ENCODE peak calls at places on chromosomes 7 and 10, in seven cellular contexts. One of them, this sample, is unnamed. For H3K4me1, the result is how much of the 10 kb centered on the place peaks cover.

GRCh38 chr10:113261130-113261529 is 291.7 kb upstream of the HABP2 start:
- DNase-seq in heart left ventricle: no peak
- DNase-seq in IMR-90: no peak
- DNase-seq in vagina: no peak
- DNase-seq in stomach: no peak
- DNase-seq in ovary: no peak
- DNase-seq in adrenal gland: no peak
- DNase-seq in this sample: no peak

GRCh38 chr10:114397651-114398145 is 6.6 kb downstream of the AFAP1L2 start:
- DNase-seq in heart left ventricle: no peak
- DNase-seq in IMR-90: no peak
- DNase-seq in vagina: no peak
- DNase-seq in stomach: no peak
- DNase-seq in ovary: no peak
- DNase-seq in adrenal gland: no peak
- DNase-seq in this sample: no peak

GRCh38 chr10:89389254-89389653 is 3.2 kb upstream of the IFIT1 start:
- DNase-seq in heart left ventricle: no peak
- DNase-seq in IMR-90: peak
- DNase-seq in vagina: no peak
- DNase-seq in stomach: no peak
- DNase-seq in ovary: no peak
- DNase-seq in adrenal gland: no peak
- DNase-seq in this sample: no peak

GRCh38 chr7:124700655-124701054 is 64.9 kb downstream of the GPR37 start:
- DNase-seq in heart left ventricle: no peak
- DNase-seq in IMR-90: peak
- DNase-seq in vagina: no peak
- DNase-seq in stomach: no peak
- DNase-seq in ovary: no peak
- DNase-seq in adrenal gland: no peak
- DNase-seq in this sample: no peak

GRCh38 chr7:307970-308369 is 18.0 kb downstream of the FOXL3 start:
- DNase-seq in heart left ventricle: no peak
- DNase-seq in IMR-90: no peak
- DNase-seq in vagina: no peak
- DNase-seq in stomach: no peak
- DNase-seq in ovary: no peak
- DNase-seq in adrenal gland: no peak
- DNase-seq in this sample: no peak

GRCh38 chr10:89342219-89342966 is 14.6 kb downstream of the IFIT3 start:
- DNase-seq in heart left ventricle: peak
- DNase-seq in IMR-90: peak
- DNase-seq in vagina: no peak
- DNase-seq in stomach: no peak
- DNase-seq in ovary: peak
- DNase-seq in adrenal gland: peak
- DNase-seq in this sample: peak

GRCh38 chr10:5764422-5765297 is 48.6 kb downstream of the GDI2 start:
- DNase-seq in heart left ventricle: no peak
- DNase-seq in IMR-90: no peak
- DNase-seq in vagina: no peak
- DNase-seq in stomach: no peak
- DNase-seq in ovary: no peak
- DNase-seq in adrenal gland: no peak
- DNase-seq in this sample: no peak

GRCh38 chr7:157645539-157645938 is 308.7 kb downstream of the DNAJB6 start:
- DNase-seq in heart left ventricle: no peak
- DNase-seq in IMR-90: no peak
- DNase-seq in vagina: no peak
- DNase-seq in stomach: no peak
- DNase-seq in ovary: no peak
- DNase-seq in adrenal gland: no peak
- DNase-seq in this sample: no peak

GRCh38 chr10:73076361-73077183 is 20.1 kb downstream of the P4HA1 start:
- DNase-seq in heart left ventricle: peak
- DNase-seq in IMR-90: peak
- DNase-seq in vagina: no peak
- DNase-seq in stomach: peak
- DNase-seq in ovary: peak
- DNase-seq in adrenal gland: peak
- DNase-seq in this sample: peak

GRCh38 chr7:41103331-41103730 is 599.6 kb downstream of the INHBA start:
- DNase-seq in heart left ventricle: no peak
- DNase-seq in IMR-90: peak
- DNase-seq in vagina: no peak
- DNase-seq in stomach: no peak
- DNase-seq in ovary: no peak
- DNase-seq in adrenal gland: no peak
- DNase-seq in this sample: no peak

GRCh38 chr7:127653396-127653795 is 1.4 kb downstream of the SND1 start:
- DNase-seq in heart left ventricle: no peak
- DNase-seq in IMR-90: no peak
- DNase-seq in vagina: no peak
- DNase-seq in stomach: no peak
- DNase-seq in ovary: no peak
- DNase-seq in adrenal gland: no peak
- DNase-seq in this sample: no peak

GRCh38 chr7:6155596-6155995 is 116.8 kb downstream of the CYTH3 start:
- DNase-seq in heart left ventricle: no peak
- DNase-seq in IMR-90: no peak
- DNase-seq in vagina: no peak
- DNase-seq in stomach: no peak
- DNase-seq in ovary: no peak
- DNase-seq in adrenal gland: peak
- DNase-seq in this sample: no peak

GRCh38 chr10:43944742-43945730 is 296.4 kb upstream of the ZNF32 start:
- DNase-seq in heart left ventricle: peak
- DNase-seq in IMR-90: no peak
- DNase-seq in vagina: peak
- DNase-seq in stomach: peak
- DNase-seq in ovary: no peak
- DNase-seq in adrenal gland: no peak
- DNase-seq in this sample: peak

GRCh38 chr10:74825371-74826141 is 844 bp upstream of the KAT6B start:
- DNase-seq in heart left ventricle: no peak
- DNase-seq in IMR-90: no peak
- DNase-seq in vagina: peak
- DNase-seq in stomach: peak
- DNase-seq in ovary: no peak
- DNase-seq in adrenal gland: peak
- DNase-seq in this sample: no peak

GRCh38 chr10:12202230-12202629 is 6.2 kb downstream of the CDC123 start:
- DNase-seq in heart left ventricle: no peak
- DNase-seq in IMR-90: no peak
- DNase-seq in vagina: no peak
- DNase-seq in stomach: no peak
- DNase-seq in ovary: no peak
- DNase-seq in adrenal gland: no peak
- DNase-seq in this sample: no peak

GRCh38 chr10:88592425-88592824 is 5.9 kb downstream of the LIPJ start:
- DNase-seq in heart left ventricle: no peak
- DNase-seq in IMR-90: no peak
- DNase-seq in vagina: no peak
- DNase-seq in stomach: no peak
- DNase-seq in ovary: no peak
- DNase-seq in adrenal gland: no peak
- DNase-seq in this sample: no peak

GRCh38 chr10:25631471-25631870 is 302.6 kb upstream of the MYO3A start:
- DNase-seq in heart left ventricle: no peak
- DNase-seq in IMR-90: no peak
- DNase-seq in vagina: no peak
- DNase-seq in stomach: no peak
- DNase-seq in ovary: no peak
- DNase-seq in adrenal gland: no peak
- DNase-seq in this sample: no peak

GRCh38 chr10:73117976-73118743 is 7.9 kb downstream of the NUDT13 start:
- DNase-seq in heart left ventricle: no peak
- DNase-seq in IMR-90: peak
- DNase-seq in vagina: no peak
- DNase-seq in stomach: no peak
- DNase-seq in ovary: no peak
- DNase-seq in adrenal gland: no peak
- DNase-seq in this sample: peak

GRCh38 chr7:74275401-74275881 is 13.8 kb upstream of the CLIP2 start:
- DNase-seq in heart left ventricle: no peak
- DNase-seq in IMR-90: no peak
- DNase-seq in vagina: no peak
- DNase-seq in stomach: no peak
- DNase-seq in ovary: no peak
- DNase-seq in adrenal gland: no peak
- DNase-seq in this sample: no peak

GRCh38 chr7:155007947-155008346 is 5.0 kb upstream of the PAXIP1 start:
- DNase-seq in heart left ventricle: no peak
- DNase-seq in IMR-90: no peak
- DNase-seq in vagina: no peak
- DNase-seq in stomach: no peak
- DNase-seq in ovary: no peak
- DNase-seq in adrenal gland: no peak
- DNase-seq in this sample: no peak

GRCh38 chr7:101121996-101122932 is 4.6 kb upstream of the SERPINE1 start:
- DNase-seq in heart left ventricle: peak
- DNase-seq in IMR-90: peak
- DNase-seq in vagina: no peak
- DNase-seq in stomach: peak
- DNase-seq in ovary: peak
- DNase-seq in adrenal gland: peak
- DNase-seq in this sample: peak

GRCh38 chr7:101118856-101119255 is 8.0 kb upstream of the SERPINE1 start:
- DNase-seq in heart left ventricle: no peak
- DNase-seq in IMR-90: no peak
- DNase-seq in vagina: no peak
- DNase-seq in stomach: no peak
- DNase-seq in ovary: no peak
- DNase-seq in adrenal gland: no peak
- DNase-seq in this sample: no peak

GRCh38 chr7:101120315-101120714 is 6.6 kb upstream of the SERPINE1 start:
- DNase-seq in heart left ventricle: no peak
- DNase-seq in IMR-90: no peak
- DNase-seq in vagina: no peak
- DNase-seq in stomach: no peak
- DNase-seq in ovary: no peak
- DNase-seq in adrenal gland: no peak
- DNase-seq in this sample: no peak

GRCh38 chr7:101116898-101117297 is 10.0 kb upstream of the SERPINE1 start:
- DNase-seq in heart left ventricle: no peak
- DNase-seq in IMR-90: no peak
- DNase-seq in vagina: no peak
- DNase-seq in stomach: no peak
- DNase-seq in ovary: no peak
- DNase-seq in adrenal gland: no peak
- DNase-seq in this sample: no peak

GRCh38 chr7:101119876-101120275 is 7.0 kb upstream of the SERPINE1 start:
- DNase-seq in heart left ventricle: no peak
- DNase-seq in IMR-90: no peak
- DNase-seq in vagina: no peak
- DNase-seq in stomach: no peak
- DNase-seq in ovary: no peak
- DNase-seq in adrenal gland: no peak
- DNase-seq in this sample: no peak
- H3K27ac ChIP-seq in heart left ventricle: no peak
- H3K27ac ChIP-seq in IMR-90: peak
- H3K27ac ChIP-seq in vagina: peak
- H3K27ac ChIP-seq in stomach: no peak
- H3K27ac ChIP-seq in ovary: no peak
- H3K27ac ChIP-seq in adrenal gland: no peak
- H3K27ac ChIP-seq in this sample: no peak

GRCh38 chr10:98169379-98169778 is 34.9 kb downstream of the R3HCC1L start:
- DNase-seq in heart left ventricle: no peak
- DNase-seq in IMR-90: no peak
- DNase-seq in vagina: no peak
- DNase-seq in stomach: no peak
- DNase-seq in ovary: no peak
- DNase-seq in adrenal gland: no peak
- DNase-seq in this sample: no peak
- H3K4me1 ChIP-seq in heart left ventricle: under half
- H3K4me1 ChIP-seq in IMR-90: under half
- H3K4me1 ChIP-seq in vagina: under half
- H3K4me1 ChIP-seq in stomach: under half
- H3K4me1 ChIP-seq in ovary: under half
- H3K4me1 ChIP-seq in adrenal gland: under half
- H3K4me1 ChIP-seq in this sample: under half

DNA sequence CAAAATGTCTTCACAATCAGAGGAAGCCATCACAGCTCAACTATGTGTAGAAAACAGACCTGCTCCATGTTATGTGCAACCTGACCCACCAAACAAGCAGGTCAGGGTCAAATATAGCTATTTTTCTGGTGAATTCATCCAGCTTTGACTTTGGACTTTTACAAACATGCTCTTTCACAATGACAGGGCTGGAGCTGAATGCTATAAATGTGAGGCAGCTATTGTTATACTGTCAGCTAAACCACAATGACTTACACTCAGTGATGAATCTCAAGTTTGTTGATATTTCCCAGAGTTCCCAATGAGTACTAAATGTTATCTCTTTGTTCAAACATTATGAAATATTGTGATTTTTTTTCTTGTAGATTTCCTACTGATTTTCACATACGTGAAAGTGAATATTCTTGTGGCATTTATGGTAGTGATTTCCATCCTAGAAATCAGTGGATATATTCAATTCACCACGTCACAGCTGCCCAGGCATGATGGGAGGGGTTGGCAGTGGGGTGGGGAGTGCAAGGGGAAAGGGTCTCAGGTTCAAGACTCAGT is 2.5 kb upstream of the ITIH2 start:
- DNase-seq in heart left ventricle: no peak
- DNase-seq in IMR-90: no peak
- DNase-seq in vagina: no peak
- DNase-seq in stomach: no peak
- DNase-seq in ovary: no peak
- DNase-seq in adrenal gland: no peak
- DNase-seq in this sample: no peak
- TF ChIP-seq POLR2A in heart left ventricle: no peak
- TF ChIP-seq POLR2A in IMR-90: no peak
- TF ChIP-seq POLR2A in vagina: no peak
- TF ChIP-seq POLR2A in stomach: no peak
- TF ChIP-seq POLR2A in ovary: no peak
- TF ChIP-seq POLR2A in adrenal gland: no peak
- TF ChIP-seq POLR2A in this sample: no peak

GRCh38 chr7:119329715-119330114 is 943.3 kb upstream of the KCND2 start:
- DNase-seq in heart left ventricle: no peak
- DNase-seq in IMR-90: no peak
- DNase-seq in vagina: no peak
- DNase-seq in stomach: no peak
- DNase-seq in ovary: no peak
- DNase-seq in adrenal gland: no peak
- DNase-seq in this sample: no peak

DNA sequence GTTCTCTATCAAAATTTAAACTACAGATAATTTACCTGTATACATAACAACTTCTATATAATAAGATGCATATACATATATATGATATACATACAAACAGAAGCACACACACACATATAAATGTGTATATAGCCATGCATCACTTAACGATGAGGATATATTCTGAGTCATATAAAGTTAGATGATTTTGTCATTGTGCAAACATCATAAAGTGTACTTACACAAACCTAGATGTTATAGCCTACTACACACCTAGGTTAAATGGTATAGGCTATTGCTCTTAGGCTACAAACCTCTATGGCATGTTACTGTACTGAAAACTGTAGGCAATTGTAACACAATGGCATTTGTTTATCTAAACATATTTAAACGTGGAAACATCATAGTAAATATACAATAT is 937.6 kb upstream of the KCND2 start:
- DNase-seq in heart left ventricle: no peak
- DNase-seq in IMR-90: no peak
- DNase-seq in vagina: no peak
- DNase-seq in stomach: no peak
- DNase-seq in ovary: no peak
- DNase-seq in adrenal gland: no peak
- DNase-seq in this sample: no peak
- H3K27ac ChIP-seq in heart left ventricle: no peak
- H3K27ac ChIP-seq in IMR-90: no peak
- H3K27ac ChIP-seq in vagina: no peak
- H3K27ac ChIP-seq in stomach: no peak
- H3K27ac ChIP-seq in ovary: no peak
- H3K27ac ChIP-seq in adrenal gland: no peak
- H3K27ac ChIP-seq in this sample: no peak